ENCODE peak calls at places on chromosomes 1 and 21, in four cellular contexts. H is ascending aorta; B is CD8-positive, alpha-beta memory T cell; R is uterus. T is an unnamed sample.

GRCh38 chr1:211830330-211831142 is at the start of gene LPGAT1:
- DNase-seq in R (peak), B (peak), H (no peak), T (peak)

GRCh38 chr1:87976316-87976715 is 647.6 kb downstream of the LMO4 start:
- DNase-seq in R (no peak), H (no peak), B (no peak), T (no peak)

GRCh38 chr1:240126821-240127220 is 35.1 kb downstream of the FMN2 start:
- DNase-seq in R (no peak), H (no peak), B (no peak), T (no peak)

GRCh38 chr1:216420263-216420662 is 3.0 kb downstream of the USH2A start:
- DNase-seq in H (no peak), R (no peak), B (no peak), T (no peak)

GRCh38 chr1:34681481-34682451 is 73.1 kb upstream of the GJB5 start:
- DNase-seq in H (no peak), R (no peak), B (no peak), T (no peak)

GRCh38 chr1:19812875-19813650 is 2.0 kb downstream of the RNF186 start:
- DNase-seq in H (no peak), R (peak), B (no peak), T (no peak)

GRCh38 chr1:70043806-70044205 is 161.6 kb downstream of the LRRC40 start:
- DNase-seq in B (no peak), H (no peak), R (no peak), T (no peak)

GRCh38 chr21:15809818-15810217 is 80.0 kb downstream of the USP25 start:
- DNase-seq in H (no peak), B (no peak), R (no peak), T (no peak)

GRCh38 chr1:211135342-211135950 is 1.5 kb upstream of the KCNH1 start:
- DNase-seq in R (no peak), B (no peak), H (no peak), T (no peak)

GRCh38 chr1:87115317-87115885 is 201.0 kb downstream of the HS2ST1 start:
- DNase-seq in H (no peak), R (no peak), B (no peak), T (no peak)

GRCh38 chr1:184485731-184486723 is 99.2 kb downstream of the C1orf21 start:
- DNase-seq in R (no peak), B (no peak), H (no peak), T (no peak)

GRCh38 chr1:206074839-206075238 is 21.9 kb downstream of the RHEX start:
- DNase-seq in R (no peak), H (no peak), B (no peak), T (no peak)

GRCh38 chr1:110153407-110153950 is 3.2 kb downstream of the SLC6A17 start:
- DNase-seq in H (no peak), R (no peak), B (no peak), T (no peak)

GRCh38 chr21:31710586-31710985 is 21.3 kb downstream of the SCAF4 start:
- DNase-seq in H (no peak), R (no peak), B (no peak), T (no peak)

GRCh38 chr1:119286587-119287181 is 81.9 kb upstream of the HAO2 start:
- DNase-seq in H (no peak), R (no peak), B (no peak), T (no peak)

GRCh38 chr1:193058529-193059281 is 455 bp downstream of the UCHL5 start:
- DNase-seq in R (peak), H (peak), B (peak), T (peak)

GRCh38 chr21:44450402-44450801 is 4.9 kb upstream of the LRRC3 start:
- DNase-seq in R (no peak), B (no peak), H (no peak), T (peak)

GRCh38 chr1:53604291-53604919 is 134.6 kb downstream of the GLIS1 start:
- DNase-seq in R (no peak), H (no peak), B (no peak), T (no peak)

GRCh38 chr21:29749957-29750356 is 189.8 kb downstream of the GRIK1 start:
- DNase-seq in H (no peak), R (no peak), B (no peak), T (no peak)

GRCh38 chr1:158534496-158534895 is 19.7 kb downstream of the OR6Y1 start:
- DNase-seq in R (no peak), H (no peak), B (no peak), T (no peak)

GRCh38 chr21:33360281-33360680 is 35.5 kb downstream of the IFNAR1 start:
- DNase-seq in H (no peak), B (no peak), R (no peak), T (no peak)

GRCh38 chr1:18396247-18396646 is 84.5 kb upstream of the KLHDC7A start:
- DNase-seq in R (no peak), H (no peak), B (no peak), T (no peak)

GRCh38 chr1:34066921-34067603 is 98.0 kb downstream of the CSMD2 start:
- DNase-seq in B (no peak), H (no peak), R (no peak), T (no peak)

GRCh38 chr1:16491056-16491675 is 22.9 kb downstream of the RNU1-1 start:
- DNase-seq in H (no peak), B (no peak), R (no peak), T (no peak)

GRCh38 chr1:193884848-193885558 is 698.6 kb upstream of the B3GALT2 start:
- DNase-seq in R (no peak), B (no peak), H (no peak), T (peak)

GRCh38 chr1:6969106-6969505 is 183.9 kb downstream of the CAMTA1 start:
- DNase-seq in H (no peak), R (no peak), B (no peak), T (no peak)

GRCh38 chr1:82792151-82792550 is 991.4 kb downstream of the ADGRL2 start:
- DNase-seq in B (no peak), R (no peak), H (no peak), T (no peak)

GRCh38 chr21:36510911-36511310 is 31.0 kb upstream of the CLDN14 start:
- DNase-seq in H (no peak), B (no peak), R (no peak), T (no peak)

GRCh38 chr1:147822292-147822691 is 61.9 kb upstream of the GJA5 start:
- DNase-seq in H (no peak), B (no peak), R (no peak), T (no peak)

GRCh38 chr21:45380566-45380965 is 24.4 kb upstream of the COL18A1 start:
- DNase-seq in H (no peak), R (no peak), B (no peak), T (peak)

GRCh38 chr1:225849905-225850304 is 32.3 kb downstream of the TMEM63A start:
- DNase-seq in H (no peak), R (peak), B (peak), T (no peak)

GRCh38 chr1:225847610-225848009 is 34.6 kb downstream of the TMEM63A start:
- DNase-seq in H (no peak), B (no peak), R (no peak), T (no peak)

GRCh38 chr1:225846331-225847310 is 35.6 kb downstream of the TMEM63A start:
- DNase-seq in B (no peak), R (no peak), H (no peak), T (peak)

GRCh38 chr1:225850370-225850769 is 31.8 kb downstream of the TMEM63A start:
- DNase-seq in R (no peak), B (no peak), H (no peak), T (no peak)

DNA sequence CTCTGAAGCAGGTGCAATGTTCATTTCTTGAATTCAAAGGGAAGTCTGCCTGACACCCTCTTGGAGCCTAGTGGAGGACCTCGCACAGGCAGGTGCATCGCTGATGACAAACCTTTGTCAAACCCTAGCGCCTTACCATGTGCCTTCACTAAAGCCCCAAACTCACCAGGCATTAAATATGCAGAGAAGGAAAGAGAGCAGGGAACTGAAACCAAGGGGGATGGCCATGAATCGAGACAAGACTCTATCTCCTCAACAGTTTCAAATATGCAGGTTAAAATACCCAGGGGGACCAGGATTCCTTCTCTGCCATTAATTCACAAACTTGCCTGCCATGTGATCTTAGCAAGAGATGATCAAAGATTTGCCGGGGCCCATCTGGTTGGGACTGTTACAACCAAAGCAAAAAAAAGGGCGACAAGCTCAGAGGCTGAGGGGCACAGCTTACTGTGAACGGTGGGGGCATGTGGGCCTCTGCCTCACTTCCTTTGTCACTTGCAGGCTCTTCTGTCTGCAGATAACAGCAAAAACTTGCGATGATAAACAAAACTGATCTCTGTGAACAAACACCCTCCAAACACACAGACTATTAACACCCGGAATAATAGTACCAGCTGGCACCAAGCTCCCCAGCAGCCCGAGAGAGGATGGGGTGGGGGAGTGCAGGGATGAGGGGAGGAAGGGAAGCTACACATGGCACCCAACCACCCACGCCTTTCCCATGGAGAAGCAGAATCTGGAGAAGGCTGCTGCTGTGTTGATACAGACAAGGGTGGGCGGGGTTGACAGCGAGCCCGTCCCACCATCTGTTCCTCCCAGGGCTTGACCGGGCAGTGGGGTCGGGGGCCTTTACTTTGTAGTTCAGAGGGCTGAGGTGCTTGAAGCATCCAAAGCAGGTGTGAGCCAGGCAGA is 33.9 kb downstream of the TMEM63A start:
- DNase-seq in H (no peak), B (peak), R (no peak), T (no peak)
- H3K4me3 ChIP-seq in H (no peak), B (no peak), R (no peak), T (no peak)

GRCh38 chr1:200221614-200222282 is 188.1 kb downstream of the ZNF281 start:
- DNase-seq in R (no peak), B (no peak), H (no peak), T (no peak)
- H3K27ac ChIP-seq in R (no peak), B (no peak), H (no peak), T (no peak)

DNA sequence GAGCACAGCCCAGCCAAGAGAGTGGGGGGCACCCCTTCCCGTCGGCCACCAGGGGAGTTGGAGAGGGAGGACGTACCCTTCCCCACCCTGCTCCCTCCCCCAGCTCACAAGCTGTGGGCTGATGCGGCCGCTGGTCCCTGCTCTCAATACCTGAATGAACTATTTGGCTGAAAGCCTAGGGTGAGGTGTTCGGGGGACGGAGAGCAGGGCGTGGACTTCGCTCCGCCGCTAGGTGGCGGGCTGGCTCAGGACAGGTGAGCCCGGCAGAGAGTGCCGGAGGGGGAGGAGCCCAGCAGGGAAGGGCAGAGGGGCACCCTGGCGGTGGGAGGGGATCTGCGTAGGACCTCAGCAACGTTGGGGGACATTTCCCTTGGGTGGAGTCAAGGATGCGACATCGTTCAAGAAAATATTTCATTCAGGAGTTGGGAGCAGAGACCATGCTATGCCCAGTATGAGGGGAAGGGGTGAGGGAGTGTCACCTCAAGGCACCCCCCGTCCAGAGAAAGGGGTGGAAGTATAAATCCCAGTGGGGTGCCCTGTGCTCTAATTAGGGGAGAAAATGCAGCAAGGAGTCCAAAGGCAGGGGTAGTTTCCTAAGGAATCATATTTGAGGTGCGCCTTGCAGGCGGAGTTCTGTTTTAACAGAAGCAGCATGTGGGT is 12.0 kb upstream of the RHBG start:
- DNase-seq in R (no peak), H (no peak), B (peak), T (peak)
- H3K4me3 ChIP-seq in R (no peak), H (no peak), B (no peak), T (no peak)

DNA sequence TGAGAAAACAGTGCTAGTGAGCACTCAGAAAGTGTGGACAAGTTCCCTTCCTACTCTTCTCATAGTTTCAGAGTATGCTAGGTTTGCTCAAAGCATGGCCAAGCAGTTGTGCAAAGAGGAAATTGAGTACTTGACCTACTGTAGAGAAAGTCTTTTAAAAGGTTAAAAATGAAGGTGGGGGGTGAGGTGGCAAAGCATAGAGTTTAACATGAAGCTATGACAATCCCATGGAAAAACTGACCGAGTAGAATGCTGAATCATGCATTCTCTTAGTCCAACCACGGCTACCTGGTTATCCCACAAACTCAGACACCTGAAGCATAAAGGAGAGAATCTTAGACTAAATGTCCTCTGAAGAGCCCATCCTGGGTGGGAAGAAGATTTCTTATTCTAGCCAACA is 79.9 kb downstream of the PTPN14 start:
- DNase-seq in B (no peak), R (no peak), H (no peak), T (no peak)
- H3K27ac ChIP-seq in B (no peak), R (no peak), H (no peak), T (no peak)

T was measured in kidney.